ENCODE peak calls at places on chromosome 3, in four cellular contexts. One of them, this sample, is unnamed.

GRCh38 chr3:111851511-111851954 is 7.5 kb upstream of the PHLDB2 start:
- DNase-seq in HCT116: peak
- DNase-seq in glutamatergic neuron: no peak
- DNase-seq in RWPE1: peak
- DNase-seq in this sample: no peak

GRCh38 chr3:57079221-57079831 is 18.9 kb downstream of the SPATA12 start:
- DNase-seq in HCT116: no peak
- DNase-seq in glutamatergic neuron: peak
- DNase-seq in RWPE1: peak
- DNase-seq in this sample: peak

GRCh38 chr3:169661567-169662214 is 1.8 kb downstream of the MECOM start:
- DNase-seq in HCT116: no peak
- DNase-seq in glutamatergic neuron: peak
- DNase-seq in RWPE1: peak
- DNase-seq in this sample: peak

GRCh38 chr3:8851703-8852102 is 82.3 kb upstream of the OXTR start:
- DNase-seq in HCT116: no peak
- DNase-seq in glutamatergic neuron: no peak
- DNase-seq in RWPE1: no peak
- DNase-seq in this sample: no peak

GRCh38 chr3:97074546-97074945 is 260.2 kb downstream of the EPHA6 start:
- DNase-seq in HCT116: no peak
- DNase-seq in glutamatergic neuron: no peak
- DNase-seq in RWPE1: no peak
- DNase-seq in this sample: no peak

GRCh38 chr3:5063724-5064123 is 58.4 kb upstream of the ARL8B start:
- DNase-seq in HCT116: no peak
- DNase-seq in glutamatergic neuron: no peak
- DNase-seq in RWPE1: no peak
- DNase-seq in this sample: no peak

GRCh38 chr3:88219138-88219792 is 69.5 kb downstream of the C3orf38 start:
- DNase-seq in HCT116: no peak
- DNase-seq in glutamatergic neuron: peak
- DNase-seq in RWPE1: peak
- DNase-seq in this sample: peak

GRCh38 chr3:152258448-152259302 is 10.1 kb upstream of the MBNL1 start:
- DNase-seq in HCT116: peak
- DNase-seq in glutamatergic neuron: no peak
- DNase-seq in RWPE1: peak
- DNase-seq in this sample: peak

GRCh38 chr3:100359030-100359429 is 24.5 kb downstream of the NIT2 start:
- DNase-seq in HCT116: no peak
- DNase-seq in glutamatergic neuron: no peak
- DNase-seq in RWPE1: no peak
- DNase-seq in this sample: no peak

GRCh38 chr3:71504250-71505036 is 79.1 kb downstream of the FOXP1 start:
- DNase-seq in HCT116: peak
- DNase-seq in glutamatergic neuron: no peak
- DNase-seq in RWPE1: peak
- DNase-seq in this sample: peak

GRCh38 chr3:108222813-108223307 is 636 bp upstream of the IFT57 start:
- DNase-seq in HCT116: no peak
- DNase-seq in glutamatergic neuron: no peak
- DNase-seq in RWPE1: no peak
- DNase-seq in this sample: no peak

GRCh38 chr3:69330891-69331400 is 54.9 kb downstream of the FRMD4B start:
- DNase-seq in HCT116: no peak
- DNase-seq in glutamatergic neuron: no peak
- DNase-seq in RWPE1: no peak
- DNase-seq in this sample: no peak

GRCh38 chr3:182490601-182491485 is 302.5 kb upstream of the ATP11B start:
- DNase-seq in HCT116: peak
- DNase-seq in glutamatergic neuron: no peak
- DNase-seq in RWPE1: peak
- DNase-seq in this sample: peak

GRCh38 chr3:8386221-8386620 is 115.4 kb upstream of the LMCD1 start:
- DNase-seq in HCT116: no peak
- DNase-seq in glutamatergic neuron: no peak
- DNase-seq in RWPE1: no peak
- DNase-seq in this sample: no peak

GRCh38 chr3:40404591-40405198 is 17.7 kb downstream of the ENTPD3 start:
- DNase-seq in HCT116: no peak
- DNase-seq in glutamatergic neuron: no peak
- DNase-seq in RWPE1: no peak
- DNase-seq in this sample: no peak

GRCh38 chr3:177358968-177359600 is 161.8 kb upstream of the TBL1XR1 start:
- DNase-seq in HCT116: peak
- DNase-seq in glutamatergic neuron: peak
- DNase-seq in RWPE1: peak
- DNase-seq in this sample: peak

GRCh38 chr3:47455806-47456452 is 19.8 kb downstream of the SCAP start:
- DNase-seq in HCT116: no peak
- DNase-seq in glutamatergic neuron: no peak
- DNase-seq in RWPE1: no peak
- DNase-seq in this sample: no peak

GRCh38 chr3:120604382-120604781 is 8.2 kb downstream of the NDUFB4 start:
- DNase-seq in HCT116: no peak
- DNase-seq in glutamatergic neuron: no peak
- DNase-seq in RWPE1: no peak
- DNase-seq in this sample: no peak

GRCh38 chr3:161016417-161017313 is 88.5 kb downstream of the B3GALNT1 start:
- DNase-seq in HCT116: no peak
- DNase-seq in glutamatergic neuron: no peak
- DNase-seq in RWPE1: no peak
- DNase-seq in this sample: no peak

GRCh38 chr3:3675801-3676200 is 123.4 kb upstream of the LRRN1 start:
- DNase-seq in HCT116: no peak
- DNase-seq in glutamatergic neuron: no peak
- DNase-seq in RWPE1: no peak
- DNase-seq in this sample: no peak

GRCh38 chr3:50229490-50229889 is 6.5 kb upstream of the GNAI2 start:
- DNase-seq in HCT116: no peak
- DNase-seq in glutamatergic neuron: no peak
- DNase-seq in RWPE1: no peak
- DNase-seq in this sample: no peak

GRCh38 chr3:98814799-98815450 is 51.8 kb downstream of the ST3GAL6 start:
- DNase-seq in HCT116: no peak
- DNase-seq in glutamatergic neuron: no peak
- DNase-seq in RWPE1: no peak
- DNase-seq in this sample: no peak

GRCh38 chr3:126167550-126167949 is 12.8 kb downstream of the ALDH1L1 start:
- DNase-seq in HCT116: no peak
- DNase-seq in glutamatergic neuron: no peak
- DNase-seq in RWPE1: no peak
- DNase-seq in this sample: no peak

GRCh38 chr3:74537857-74538256 is 76.6 kb downstream of the CNTN3 start:
- DNase-seq in HCT116: no peak
- DNase-seq in glutamatergic neuron: no peak
- DNase-seq in RWPE1: no peak
- DNase-seq in this sample: no peak

GRCh38 chr3:187935623-187936156 is 190.4 kb upstream of the BCL6 start:
- DNase-seq in HCT116: no peak
- DNase-seq in glutamatergic neuron: no peak
- DNase-seq in RWPE1: no peak
- DNase-seq in this sample: no peak

GRCh38 chr3:13879102-13879945 is 547 bp downstream of the WNT7A start:
- DNase-seq in HCT116: no peak
- DNase-seq in glutamatergic neuron: peak
- DNase-seq in RWPE1: peak
- DNase-seq in this sample: peak

GRCh38 chr3:13881536-13882410 is 1.9 kb upstream of the WNT7A start:
- DNase-seq in HCT116: no peak
- DNase-seq in glutamatergic neuron: no peak
- DNase-seq in RWPE1: no peak
- DNase-seq in this sample: no peak

GRCh38 chr3:13878711-13879101 is 1.2 kb downstream of the WNT7A start:
- DNase-seq in HCT116: no peak
- DNase-seq in glutamatergic neuron: peak
- DNase-seq in RWPE1: no peak
- DNase-seq in this sample: peak

GRCh38 chr3:13879946-13880810 is at the start of gene WNT7A:
- DNase-seq in HCT116: no peak
- DNase-seq in glutamatergic neuron: peak
- DNase-seq in RWPE1: peak
- DNase-seq in this sample: peak

DNA sequence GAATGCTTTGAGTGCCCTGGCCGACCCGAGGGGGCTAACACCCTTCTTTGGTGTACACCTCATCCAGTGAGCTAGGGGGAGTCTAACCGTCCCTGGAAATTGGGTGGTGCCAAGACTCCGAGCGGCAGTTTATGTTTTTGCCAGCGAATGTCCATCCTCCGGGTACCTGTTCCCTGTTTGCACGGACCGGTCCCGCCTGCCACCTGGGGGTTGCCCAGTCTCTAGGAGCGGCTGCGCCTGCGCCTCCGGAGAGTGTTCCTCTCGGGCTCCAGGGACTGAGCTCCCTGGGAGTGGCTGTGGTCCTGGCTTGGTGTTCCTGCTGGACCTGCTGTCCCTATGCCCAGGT is 913 bp upstream of the WNT7A start:
- DNase-seq in HCT116: no peak
- DNase-seq in glutamatergic neuron: no peak
- DNase-seq in RWPE1: no peak
- DNase-seq in this sample: no peak
- TF ChIP-seq CTCF in HCT116: no peak
- TF ChIP-seq CTCF in glutamatergic neuron: no peak
- TF ChIP-seq CTCF in RWPE1: peak
- TF ChIP-seq CTCF in this sample: no peak

GRCh38 chr3:52655895-52656294 is 29.8 kb downstream of the PBRM1 start:
- DNase-seq in HCT116: no peak
- DNase-seq in glutamatergic neuron: no peak
- DNase-seq in RWPE1: no peak
- DNase-seq in this sample: no peak
- TF ChIP-seq CTCF in HCT116: no peak
- TF ChIP-seq CTCF in glutamatergic neuron: no peak
- TF ChIP-seq CTCF in RWPE1: no peak
- TF ChIP-seq CTCF in this sample: no peak

DNA sequence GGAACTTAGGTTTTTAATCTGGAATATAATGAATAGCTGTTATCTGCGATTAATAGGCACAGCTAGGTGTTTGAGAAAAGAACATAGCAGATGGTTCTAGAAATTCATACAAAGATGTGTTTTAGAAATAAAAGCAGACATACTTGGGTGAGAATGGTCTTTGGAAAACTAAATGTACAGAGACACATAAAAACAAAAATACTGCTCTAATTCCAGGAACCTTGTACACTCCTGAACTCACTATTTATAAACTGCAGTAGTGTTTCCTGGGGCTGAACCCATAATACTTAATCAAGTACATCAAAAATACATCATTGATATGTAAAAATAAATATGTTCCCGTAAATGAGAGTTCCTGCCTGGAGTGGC is 105.5 kb downstream of the OXNAD1 start:
- DNase-seq in HCT116: no peak
- DNase-seq in glutamatergic neuron: no peak
- DNase-seq in RWPE1: no peak
- DNase-seq in this sample: no peak
- TF ChIP-seq CTCF in HCT116: no peak
- TF ChIP-seq CTCF in glutamatergic neuron: no peak
- TF ChIP-seq CTCF in RWPE1: no peak
- TF ChIP-seq CTCF in this sample: no peak

GRCh38 chr3:21752749-21753347 is 1.8 kb upstream of the ZNF385D start:
- DNase-seq in HCT116: no peak
- DNase-seq in glutamatergic neuron: no peak
- DNase-seq in RWPE1: no peak
- DNase-seq in this sample: peak
- TF ChIP-seq CTCF in HCT116: no peak
- TF ChIP-seq CTCF in glutamatergic neuron: peak
- TF ChIP-seq CTCF in RWPE1: no peak
- TF ChIP-seq CTCF in this sample: no peak

GRCh38 chr3:31157893-31158620 is 263.6 kb upstream of the GADL1 start:
- DNase-seq in HCT116: no peak
- DNase-seq in glutamatergic neuron: no peak
- DNase-seq in RWPE1: no peak
- DNase-seq in this sample: no peak

GRCh38 chr3:31161889-31162288 is 267.4 kb upstream of the GADL1 start:
- DNase-seq in HCT116: no peak
- DNase-seq in glutamatergic neuron: no peak
- DNase-seq in RWPE1: no peak
- DNase-seq in this sample: no peak

GRCh38 chr3:31159331-31160039 is 265.0 kb upstream of the GADL1 start:
- DNase-seq in HCT116: no peak
- DNase-seq in glutamatergic neuron: no peak
- DNase-seq in RWPE1: no peak
- DNase-seq in this sample: no peak

GRCh38 chr3:31157028-31157694 is 262.7 kb upstream of the GADL1 start:
- DNase-seq in HCT116: no peak
- DNase-seq in glutamatergic neuron: no peak
- DNase-seq in RWPE1: no peak
- DNase-seq in this sample: no peak
- TF ChIP-seq CTCF in HCT116: peak
- TF ChIP-seq CTCF in glutamatergic neuron: no peak
- TF ChIP-seq CTCF in RWPE1: no peak
- TF ChIP-seq CTCF in this sample: no peak

This sample was measured in Calu3.